ENCODE peak calls at places on chromosomes 11 and 22, in ten cellular contexts. C is PC-3, S is OCI-LY7, O is GM23248, Y is Karpas-422, L is MM.1S, W is PC-9, N is HCT116, I is hepatocyte, R is SK-N-SH. E is an unnamed sample. For H3K9me2, the result is how much of the 10 kb centered on the place peaks cover.

GRCh38 chr11:103652013-103652412 is 384.4 kb upstream of the DDI1 start:
- DNase-seq in C (peak), S (no peak), O (peak), Y (no peak), L (no peak), W (no peak), N (no peak), I (no peak), R (no peak), E (no peak)

GRCh38 chr11:47261291-47261800 is 3.5 kb downstream of the NR1H3 start:
- DNase-seq in C (no peak), S (no peak), O (no peak), Y (no peak), L (no peak), W (no peak), N (no peak), I (no peak), R (no peak), E (no peak)

GRCh38 chr11:46896719-46897406 is 21.5 kb downstream of the LRP4 start:
- DNase-seq in C (peak), S (peak), O (peak), Y (peak), L (peak), W (no peak), N (peak), I (peak), R (peak), E (peak)

GRCh38 chr11:36241512-36241911 is 47.7 kb downstream of the COMMD9 start:
- DNase-seq in C (no peak), S (no peak), O (no peak), Y (no peak), L (no peak), W (no peak), N (no peak), I (no peak), R (no peak), E (no peak)

GRCh38 chr11:130644187-130644586 is 195.7 kb downstream of the ADAMTS15 start:
- DNase-seq in C (no peak), S (no peak), O (peak), Y (no peak), L (no peak), W (no peak), N (no peak), I (no peak), R (no peak), E (peak)

GRCh38 chr11:96054870-96055705 is 131.2 kb upstream of the MTMR2 start:
- DNase-seq in C (peak), S (peak), O (peak), Y (peak), L (peak), W (no peak), N (peak), I (no peak), R (peak), E (peak)

GRCh38 chr11:36454991-36455611 is 55.0 kb downstream of the TRAF6 start:
- DNase-seq in C (no peak), S (no peak), O (peak), Y (no peak), L (no peak), W (no peak), N (no peak), I (no peak), R (no peak), E (peak)

GRCh38 chr11:1197431-1197885 is 25.4 kb upstream of the MUC5B start:
- DNase-seq in C (no peak), S (no peak), O (no peak), Y (no peak), L (no peak), W (no peak), N (no peak), I (no peak), R (peak), E (no peak)

GRCh38 chr11:47443817-47444216 is 5.1 kb downstream of the RAPSN start:
- DNase-seq in C (no peak), S (no peak), O (no peak), Y (no peak), L (no peak), W (no peak), N (no peak), I (no peak), R (no peak), E (no peak)

GRCh38 chr11:76604081-76604601 is 66.4 kb downstream of the LRRC32 start:
- DNase-seq in C (no peak), S (no peak), O (no peak), Y (no peak), L (no peak), W (no peak), N (no peak), I (no peak), R (peak), E (no peak)

GRCh38 chr22:33321466-33321865 is 263.3 kb upstream of the SYN3 start:
- DNase-seq in C (no peak), S (no peak), O (no peak), Y (no peak), L (no peak), W (no peak), N (no peak), I (no peak), R (no peak), E (no peak)

GRCh38 chr11:21105196-21105917 is 436.0 kb downstream of the NELL1 start:
- DNase-seq in C (no peak), S (no peak), O (no peak), Y (no peak), L (no peak), W (no peak), N (no peak), I (no peak), R (no peak), E (peak)

GRCh38 chr22:26615149-26615548 is 2.7 kb downstream of the CRYBB1 start:
- DNase-seq in C (no peak), S (peak), O (no peak), Y (peak), L (peak), W (no peak), N (no peak), I (no peak), R (no peak), E (no peak)

GRCh38 chr22:31618057-31618456 is 44.0 kb downstream of the PISD start:
- DNase-seq in C (no peak), S (no peak), O (no peak), Y (no peak), L (no peak), W (no peak), N (no peak), I (no peak), R (no peak), E (no peak)

GRCh38 chr11:64186205-64187165 is 514 bp downstream of the STIP1 start:
- DNase-seq in C (no peak), S (peak), O (peak), Y (no peak), L (peak), W (no peak), N (no peak), I (peak), R (no peak), E (peak)

GRCh38 chr11:43676933-43677332 is 3.6 kb upstream of the HSD17B12 start:
- DNase-seq in C (no peak), S (no peak), O (no peak), Y (no peak), L (no peak), W (no peak), N (no peak), I (no peak), R (peak), E (no peak)

GRCh38 chr11:43681543-43681942 is 1.0 kb downstream of the HSD17B12 start:
- DNase-seq in C (peak), S (no peak), O (peak), Y (peak), L (no peak), W (no peak), N (no peak), I (peak), R (no peak), E (peak)

GRCh38 chr11:43685483-43685882 is 4.9 kb downstream of the HSD17B12 start:
- DNase-seq in C (peak), S (no peak), O (peak), Y (no peak), L (peak), W (no peak), N (no peak), I (no peak), R (no peak), E (no peak)

GRCh38 chr11:43686207-43686606 is 5.7 kb downstream of the HSD17B12 start:
- DNase-seq in C (no peak), S (no peak), O (no peak), Y (no peak), L (no peak), W (no peak), N (no peak), I (no peak), R (no peak), E (no peak)

GRCh38 chr11:43680521-43681505 is at the start of gene HSD17B12:
- DNase-seq in C (peak), S (peak), O (peak), Y (peak), L (peak), W (peak), N (peak), I (peak), R (peak), E (peak)
- H3K9me2 ChIP-seq in C (under half), S (under half), O (under half), Y (under half), L (under half), W (under half), N (under half), I (under half), R (under half), E (under half)

GRCh38 chr22:39205344-39206021 is 39.3 kb downstream of the PDGFB start:
- DNase-seq in C (peak), S (no peak), O (peak), Y (no peak), L (no peak), W (peak), N (peak), I (peak), R (no peak), E (no peak)
- H3K9me2 ChIP-seq in C (under half), S (under half), O (under half), Y (under half), L (under half), W (under half), N (under half), I (under half), R (under half), E (under half)

GRCh38 chr22:37462983-37463382 is 23.2 kb downstream of the MFNG start:
- DNase-seq in C (peak), S (no peak), O (peak), Y (peak), L (no peak), W (peak), N (no peak), I (peak), R (no peak), E (peak)
- H3K9me2 ChIP-seq in C (under half), S (under half), O (under half), Y (under half), L (under half), W (under half), N (under half), I (under half), R (under half), E (under half)

GRCh38 chr22:43848366-43849171 is 13.7 kb downstream of the SULT4A1 start:
- DNase-seq in C (peak), S (no peak), O (peak), Y (peak), L (no peak), W (no peak), N (peak), I (peak), R (peak), E (peak)

GRCh38 chr22:43850529-43850928 is 11.8 kb downstream of the SULT4A1 start:
- DNase-seq in C (no peak), S (no peak), O (no peak), Y (no peak), L (no peak), W (no peak), N (no peak), I (no peak), R (no peak), E (no peak)

GRCh38 chr22:43851058-43851978 is 11.0 kb downstream of the SULT4A1 start:
- DNase-seq in C (no peak), S (no peak), O (no peak), Y (no peak), L (no peak), W (no peak), N (no peak), I (no peak), R (no peak), E (no peak)

GRCh38 chr22:43847376-43848289 is 14.7 kb downstream of the SULT4A1 start:
- DNase-seq in C (no peak), S (no peak), O (no peak), Y (no peak), L (no peak), W (no peak), N (no peak), I (no peak), R (no peak), E (no peak)

GRCh38 chr22:43849731-43850130 is 12.6 kb downstream of the SULT4A1 start:
- DNase-seq in C (no peak), S (no peak), O (no peak), Y (no peak), L (no peak), W (no peak), N (no peak), I (no peak), R (no peak), E (no peak)
- H3K9me2 ChIP-seq in C (under half), S (under half), O (under half), Y (under half), L (under half), W (under half), N (under half), I (under half), R (under half), E (under half)

DNA sequence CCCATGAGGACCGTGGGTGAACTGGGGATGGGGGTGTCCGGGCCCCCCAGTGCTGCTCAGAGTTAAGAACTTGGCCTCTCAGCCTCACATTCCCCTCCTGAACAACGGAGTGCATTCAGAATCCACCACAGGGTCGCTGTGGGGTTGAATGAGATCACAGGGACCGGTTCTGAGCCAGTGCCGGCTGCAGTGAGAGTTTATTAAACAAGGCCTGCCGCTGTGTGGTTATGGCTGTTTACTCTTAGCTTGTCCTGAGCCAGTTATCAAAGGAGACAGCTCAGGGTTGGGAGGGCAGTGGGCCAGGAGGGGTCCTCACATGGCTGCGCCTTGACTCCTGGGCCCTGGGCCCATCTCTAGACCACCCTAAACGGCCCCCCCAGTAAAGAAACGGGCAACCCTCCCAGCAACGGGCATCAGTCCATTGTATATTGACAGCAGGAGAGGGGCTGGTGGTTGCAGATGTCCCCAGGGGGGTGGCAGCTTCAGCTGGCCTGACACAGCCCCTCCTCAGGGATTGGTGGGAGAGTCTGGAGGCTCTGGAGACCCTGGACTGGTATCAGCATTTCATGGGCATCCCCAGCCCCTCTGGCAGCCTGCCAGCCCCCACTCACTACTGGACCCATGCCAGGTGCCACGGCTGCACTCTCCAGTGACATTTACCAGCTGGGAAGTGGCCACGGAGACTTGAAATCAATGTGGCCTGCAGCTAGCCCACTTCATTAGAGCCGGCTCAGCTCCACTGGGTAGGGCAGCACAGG is 15.1 kb upstream of the CABP7 start:
- DNase-seq in C (peak), S (peak), O (peak), Y (peak), L (no peak), W (no peak), N (no peak), I (peak), R (peak), E (no peak)
- H3K9me2 ChIP-seq in C (under half), S (under half), O (under half), Y (under half), L (under half), W (under half), N (under half), I (under half), R (under half), E (under half)

GRCh38 chr22:27798526-27799333 is 2.8 kb downstream of the MN1 start:
- DNase-seq in C (no peak), S (no peak), O (no peak), Y (no peak), L (no peak), W (no peak), N (no peak), I (no peak), R (no peak), E (peak)

GRCh38 chr22:27801197-27801615 is 350 bp downstream of the MN1 start:
- DNase-seq in C (peak), S (no peak), O (peak), Y (no peak), L (no peak), W (peak), N (no peak), I (peak), R (peak), E (peak)

GRCh38 chr22:27799334-27800249 is 2.0 kb downstream of the MN1 start:
- DNase-seq in C (peak), S (no peak), O (peak), Y (no peak), L (no peak), W (peak), N (no peak), I (no peak), R (peak), E (no peak)

GRCh38 chr22:27801616-27802388 is at the start of gene MN1:
- DNase-seq in C (no peak), S (no peak), O (peak), Y (no peak), L (no peak), W (peak), N (no peak), I (peak), R (peak), E (peak)

GRCh38 chr22:27800250-27801131 is 1.1 kb downstream of the MN1 start:
- DNase-seq in C (no peak), S (no peak), O (peak), Y (no peak), L (no peak), W (peak), N (no peak), I (no peak), R (peak), E (no peak)
- H3K9me2 ChIP-seq in C (under half), S (under half), O (under half), Y (under half), L (under half), W (under half), N (under half), I (under half), R (under half), E (under half)

GRCh38 chr11:66080055-66080817 is 10.2 kb downstream of the PACS1 start:
- DNase-seq in C (peak), S (no peak), O (peak), Y (peak), L (no peak), W (peak), N (peak), I (peak), R (no peak), E (no peak)
- H3K9me2 ChIP-seq in C (under half), S (under half), O (under half), Y (under half), L (under half), W (under half), N (under half), I (under half), R (under half), E (under half)

GRCh38 chr11:81959341-81959740 is 774.3 kb downstream of the FAM181B start:
- DNase-seq in C (no peak), S (no peak), O (no peak), Y (no peak), L (no peak), W (no peak), N (no peak), I (no peak), R (no peak), E (peak)
- H3K9me2 ChIP-seq in C (under half), S (under half), O (under half), Y (under half), L (under half), W (under half), N (under half), I (under half), R (under half), E (under half)

E was measured in GM23338.